ENCODE peak calls at places on chromosome 20, in eight cellular contexts. N is neuronal stem cell, A is GM06990, X is IMR-90, B is fibroblast of lung, T is Caco-2, U is PC-3, W is OCI-LY7. C is an unnamed sample.

GRCh38 chr20:37355252-37356180 is 9.6 kb downstream of the SRC start:
- DNase-seq in B (no peak), A (no peak), T (peak; percentile 35), X (no peak), N (no peak), U (no peak), W (no peak), C (no peak)

GRCh38 chr20:62860924-62861691 is 514 bp downstream of the TCFL5 start:
- DNase-seq in N (peak; percentile 17), A (peak; percentile 62), T (no peak), B (peak; percentile 25), X (no peak), U (no peak), W (peak; percentile 45), C (no peak)

GRCh38 chr20:58349586-58349985 is 39.4 kb upstream of the VAPB start:
- DNase-seq in N (no peak), A (no peak), X (peak; percentile 88), B (peak; percentile 77), U (peak; percentile 94), W (no peak), T (no peak), C (peak; percentile 28)

GRCh38 chr20:57407541-57407956 is 16.4 kb downstream of the RBM38 start:
- DNase-seq in N (no peak), U (no peak), X (no peak), B (no peak), W (no peak), T (no peak), A (no peak), C (no peak)

GRCh38 chr20:17873410-17874270 is 95.0 kb downstream of the SNX5 start:
- DNase-seq in B (peak; percentile 95), T (no peak), A (no peak), U (peak; percentile 65), W (no peak), X (peak; percentile 96), N (no peak), C (no peak)

GRCh38 chr20:44745560-44746366 is at the start of gene KCNK15:
- DNase-seq in B (peak; percentile 33), U (peak; percentile 16), N (no peak), T (peak; percentile 59), X (peak; percentile 17), W (no peak), A (no peak), C (no peak)

GRCh38 chr20:6599876-6600275 is 167.6 kb upstream of the BMP2 start:
- DNase-seq in X (peak; percentile 5), A (no peak), U (peak; percentile 27), N (no peak), T (no peak), W (no peak), B (peak; percentile 53), C (no peak)

GRCh38 chr20:49381558-49382493 is 100.6 kb downstream of the KCNB1 start:
- DNase-seq in A (no peak), U (peak; percentile 38), T (no peak), W (no peak), X (peak; percentile 10), B (peak; percentile 63), N (no peak), C (no peak)

GRCh38 chr20:38798266-38798665 is 7.2 kb upstream of the PPP1R16B start:
- DNase-seq in B (no peak), U (no peak), X (no peak), T (no peak), A (no peak), W (no peak), N (no peak), C (no peak)

GRCh38 chr20:17504898-17505663 is 26.1 kb downstream of the BFSP1 start:
- DNase-seq in W (peak; percentile 79), T (no peak), X (peak; percentile 59), A (peak; percentile 72), U (peak; percentile 84), B (peak; percentile 52), N (peak; percentile 58), C (no peak)

GRCh38 chr20:17610566-17611289 is 40.9 kb downstream of the DSTN start:
- DNase-seq in A (no peak), N (no peak), W (no peak), T (peak; percentile 45), U (no peak), X (no peak), B (peak; percentile 19), C (no peak)

GRCh38 chr20:31717478-31717946 is 5.2 kb downstream of the BCL2L1 start:
- DNase-seq in A (peak; percentile 52), N (no peak), X (no peak), T (no peak), W (no peak), U (no peak), B (no peak), C (no peak)

GRCh38 chr20:57428611-57429496 is 37.7 kb downstream of the RBM38 start:
- DNase-seq in T (no peak), N (no peak), U (no peak), W (no peak), B (no peak), A (no peak), X (no peak), C (no peak)

GRCh38 chr20:33789109-33789857 is 21.9 kb upstream of the CHMP4B start:
- DNase-seq in N (no peak), X (peak; percentile 96), U (peak; percentile 100), B (peak; percentile 98), W (no peak), T (peak; percentile 63), A (no peak), C (peak; percentile 99)

DNA sequence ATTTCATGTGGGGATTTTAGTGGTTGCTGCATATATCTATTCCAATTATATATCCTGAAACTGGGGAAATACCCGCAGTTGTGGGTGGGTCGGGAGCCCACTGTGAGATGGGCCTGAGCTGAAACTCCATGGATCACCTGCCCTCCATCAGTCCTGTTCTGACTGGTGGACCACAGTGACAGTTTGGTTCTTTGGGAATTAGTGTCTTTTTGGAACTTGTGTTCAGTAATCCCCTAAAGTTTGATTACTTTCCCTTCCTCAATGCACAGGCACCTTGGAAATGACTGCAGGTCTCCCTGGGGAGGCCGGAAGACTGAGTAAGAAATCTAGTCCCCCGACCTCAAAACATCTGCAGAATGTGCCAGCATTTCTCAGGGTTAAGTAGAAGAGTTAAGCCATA is 11.3 kb downstream of the STK35 start:
- DNase-seq in N (no peak), B (no peak), W (no peak), T (no peak), A (no peak), X (no peak), U (no peak), C (no peak)
- H3K36me3 ChIP-seq in N (peaks cover 20% of the 10 kb centered on the region), B (peaks cover 8% of the 10 kb centered on the region), W (peaks cover 92% of the 10 kb centered on the region), T (peaks cover 2% of the 10 kb centered on the region), A (peaks cover 12% of the 10 kb centered on the region), X (peaks cover 16% of the 10 kb centered on the region), U (peaks cover 35% of the 10 kb centered on the region), C (no peaks in the 10 kb centered on the region)

GRCh38 chr20:9203081-9203447 is 134.2 kb downstream of the PLCB4 start:
- DNase-seq in W (no peak), N (no peak), B (peak; percentile 32), T (no peak), U (peak; percentile 55), X (peak; percentile 48), A (no peak), C (no peak)
- H3K4me3 ChIP-seq in W (no peak overlapping the region), N (no peak overlapping the region), B (no peak overlapping the region), T (no peak overlapping the region), U (no peak overlapping the region), X (no peak overlapping the region), A (no peak overlapping the region), C (no peak overlapping the region)

GRCh38 chr20:300345-300744 is 3.0 kb downstream of the ZCCHC3 start:
- DNase-seq in T (no peak), A (no peak), B (no peak), N (no peak), X (no peak), U (no peak), W (peak; percentile 26), C (no peak)

GRCh38 chr20:295804-296203 is 1.6 kb upstream of the ZCCHC3 start:
- DNase-seq in U (no peak), N (no peak), X (no peak), B (no peak), W (no peak), T (no peak), A (no peak), C (no peak)

GRCh38 chr20:297925-298754 is 770 bp downstream of the ZCCHC3 start:
- DNase-seq in X (peak; percentile 71), A (peak; percentile 66), N (no peak), U (peak; percentile 66), T (peak; percentile 71), B (peak; percentile 75), W (peak; percentile 71), C (peak; percentile 25)

GRCh38 chr20:297098-297924 is at the start of gene ZCCHC3:
- DNase-seq in N (peak; percentile 91), T (peak; percentile 93), X (peak; percentile 93), A (peak; percentile 94), W (peak; percentile 95), U (peak; percentile 96), B (peak; percentile 93), C (peak; percentile 51)

DNA sequence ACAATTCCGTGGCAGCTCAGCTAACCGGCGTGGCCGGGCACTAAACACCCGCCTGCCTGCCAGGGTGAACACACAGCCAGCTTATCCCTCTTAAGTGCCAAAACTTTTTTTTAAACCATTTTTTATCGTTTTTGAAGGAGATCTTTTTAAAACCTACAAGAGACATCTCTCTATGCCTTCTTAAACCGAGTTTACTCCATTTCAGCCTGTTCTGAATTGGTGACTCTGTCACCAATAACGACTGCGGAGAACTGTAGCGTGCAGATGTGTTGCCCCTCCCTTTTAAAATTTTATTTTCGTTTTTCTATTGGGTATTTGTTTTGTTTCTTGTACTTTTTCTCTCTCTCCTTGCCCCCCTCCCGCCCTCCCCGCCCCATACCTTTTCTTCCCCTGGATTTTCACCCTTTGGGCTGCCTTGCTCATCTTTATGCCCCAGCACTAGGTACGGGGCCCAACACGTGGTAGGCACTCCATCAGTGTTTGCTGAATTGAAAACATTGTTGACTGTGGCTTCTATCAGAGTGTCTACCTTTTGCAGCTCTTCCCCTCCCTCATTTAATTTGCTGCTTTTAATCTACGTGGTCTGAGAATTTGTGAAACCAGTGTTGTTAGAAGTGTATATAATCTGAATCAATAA is 1.5 kb downstream of the ZCCHC3 start:
- DNase-seq in U (no peak), B (no peak), W (no peak), N (no peak), X (no peak), A (no peak), T (no peak), C (no peak)
- H3K36me3 ChIP-seq in U (no peaks in the 10 kb centered on the region), B (no peaks in the 10 kb centered on the region), W (peaks cover 16% of the 10 kb centered on the region), N (peaks cover 3% of the 10 kb centered on the region), X (peaks cover 5% of the 10 kb centered on the region), A (peaks cover 3% of the 10 kb centered on the region), T (peaks cover 4% of the 10 kb centered on the region), C (no peaks in the 10 kb centered on the region)

GRCh38 chr20:10671850-10672578 is 1.8 kb downstream of the JAG1 start:
- DNase-seq in A (peak; percentile 29), U (peak; percentile 63), B (peak; percentile 49), X (peak; percentile 46), W (no peak), T (no peak), N (no peak), C (no peak)

GRCh38 chr20:10669843-10670446 is 3.9 kb downstream of the JAG1 start:
- DNase-seq in N (no peak), X (no peak), U (no peak), A (no peak), W (no peak), T (no peak), B (no peak), C (no peak)

GRCh38 chr20:10671221-10671849 is 2.5 kb downstream of the JAG1 start:
- DNase-seq in T (peak; percentile 82), A (peak; percentile 47), B (peak; percentile 85), X (peak; percentile 94), U (peak; percentile 95), W (peak; percentile 28), N (no peak), C (peak; percentile 78)

GRCh38 chr20:10668677-10669368 is 5.0 kb downstream of the JAG1 start:
- DNase-seq in B (no peak), W (no peak), X (no peak), T (no peak), U (no peak), A (no peak), N (no peak), C (no peak)

GRCh38 chr20:10670521-10671220 is 3.1 kb downstream of the JAG1 start:
- DNase-seq in B (no peak), U (no peak), N (no peak), X (peak; percentile 30), T (no peak), W (peak; percentile 57), A (peak; percentile 55), C (no peak)
- H3K4me3 ChIP-seq in B (peak overlapping the region; percentile 3), U (peak overlapping the region; percentile 95), N (peak overlapping the region; percentile 99), X (peak overlapping the region; percentile 93), T (peak overlapping the region; percentile 97), W (peak overlapping the region; percentile 31), A (peak overlapping the region; percentile 40), C (peak overlapping the region; percentile 74)

C was measured in kidney epithelial cell.